ENCODE peak calls at places on chromosomes 4 and X, in four cellular contexts. One of them, this sample, is unnamed. For H3K9me3, the result is how much of the 10 kb centered on the place peaks cover.

GRCh38 chrX:130393451-130394074 is 8.1 kb upstream of the GPR119 start:
- DNase-seq in AG04450: no peak
- DNase-seq in SK-N-SH: peak
- DNase-seq in pancreas: peak
- DNase-seq in this sample: peak

GRCh38 chrX:30278365-30278764 is 30.8 kb downstream of the NR0B1 start:
- DNase-seq in AG04450: no peak
- DNase-seq in SK-N-SH: no peak
- DNase-seq in pancreas: no peak
- DNase-seq in this sample: no peak

GRCh38 chrX:13937370-13938052 is 92.2 kb downstream of the GEMIN8 start:
- DNase-seq in AG04450: no peak
- DNase-seq in SK-N-SH: peak
- DNase-seq in pancreas: no peak
- DNase-seq in this sample: no peak

GRCh38 chr4:48375651-48376291 is 34.4 kb downstream of the SLAIN2 start:
- DNase-seq in AG04450: peak
- DNase-seq in SK-N-SH: no peak
- DNase-seq in pancreas: no peak
- DNase-seq in this sample: peak

GRCh38 chr4:128332086-128332485 is 44.5 kb upstream of the PGRMC2 start:
- DNase-seq in AG04450: no peak
- DNase-seq in SK-N-SH: no peak
- DNase-seq in pancreas: no peak
- DNase-seq in this sample: no peak

GRCh38 chr4:3208826-3209225 is 40.1 kb upstream of the MSANTD1 start:
- DNase-seq in AG04450: no peak
- DNase-seq in SK-N-SH: no peak
- DNase-seq in pancreas: no peak
- DNase-seq in this sample: no peak

GRCh38 chr4:137705171-137705783 is 173.0 kb upstream of the PCDH18 start:
- DNase-seq in AG04450: peak
- DNase-seq in SK-N-SH: no peak
- DNase-seq in pancreas: no peak
- DNase-seq in this sample: no peak

GRCh38 chr4:132180020-132180427 is 969.1 kb upstream of the PCDH10 start:
- DNase-seq in AG04450: peak
- DNase-seq in SK-N-SH: no peak
- DNase-seq in pancreas: no peak
- DNase-seq in this sample: no peak

GRCh38 chr4:154471924-154472323 is 19.7 kb downstream of the DCHS2 start:
- DNase-seq in AG04450: no peak
- DNase-seq in SK-N-SH: no peak
- DNase-seq in pancreas: no peak
- DNase-seq in this sample: no peak

GRCh38 chrX:68196939-68197791 is 236.1 kb downstream of the OPHN1 start:
- DNase-seq in AG04450: no peak
- DNase-seq in SK-N-SH: peak
- DNase-seq in pancreas: no peak
- DNase-seq in this sample: peak

GRCh38 chr4:84899616-84900015 is 66.9 kb downstream of the WDFY3 start:
- DNase-seq in AG04450: no peak
- DNase-seq in SK-N-SH: no peak
- DNase-seq in pancreas: no peak
- DNase-seq in this sample: no peak

GRCh38 chr4:130110760-130111159 is 1014.8 kb downstream of the C4orf33 start:
- DNase-seq in AG04450: no peak
- DNase-seq in SK-N-SH: no peak
- DNase-seq in pancreas: no peak
- DNase-seq in this sample: no peak
- H3K9me3 ChIP-seq in AG04450: under half
- H3K9me3 ChIP-seq in SK-N-SH: under half
- H3K9me3 ChIP-seq in pancreas: under half
- H3K9me3 ChIP-seq in this sample: under half

GRCh38 chr4:985123-985830 is 1.6 kb upstream of the IDUA start:
- DNase-seq in AG04450: no peak
- DNase-seq in SK-N-SH: no peak
- DNase-seq in pancreas: peak
- DNase-seq in this sample: no peak

GRCh38 chr4:987689-988513 is 1.1 kb downstream of the IDUA start:
- DNase-seq in AG04450: no peak
- DNase-seq in SK-N-SH: peak
- DNase-seq in pancreas: peak
- DNase-seq in this sample: no peak

GRCh38 chr4:984336-985054 is 2.3 kb upstream of the IDUA start:
- DNase-seq in AG04450: no peak
- DNase-seq in SK-N-SH: no peak
- DNase-seq in pancreas: no peak
- DNase-seq in this sample: no peak

GRCh38 chr4:986949-987688 is at the start of gene IDUA:
- DNase-seq in AG04450: no peak
- DNase-seq in SK-N-SH: peak
- DNase-seq in pancreas: peak
- DNase-seq in this sample: peak

GRCh38 chr4:986428-986948 is 356 bp upstream of the IDUA start:
- DNase-seq in AG04450: no peak
- DNase-seq in SK-N-SH: peak
- DNase-seq in pancreas: no peak
- DNase-seq in this sample: no peak
- H3K9me3 ChIP-seq in AG04450: under half
- H3K9me3 ChIP-seq in SK-N-SH: under half
- H3K9me3 ChIP-seq in pancreas: under half
- H3K9me3 ChIP-seq in this sample: under half

DNA sequence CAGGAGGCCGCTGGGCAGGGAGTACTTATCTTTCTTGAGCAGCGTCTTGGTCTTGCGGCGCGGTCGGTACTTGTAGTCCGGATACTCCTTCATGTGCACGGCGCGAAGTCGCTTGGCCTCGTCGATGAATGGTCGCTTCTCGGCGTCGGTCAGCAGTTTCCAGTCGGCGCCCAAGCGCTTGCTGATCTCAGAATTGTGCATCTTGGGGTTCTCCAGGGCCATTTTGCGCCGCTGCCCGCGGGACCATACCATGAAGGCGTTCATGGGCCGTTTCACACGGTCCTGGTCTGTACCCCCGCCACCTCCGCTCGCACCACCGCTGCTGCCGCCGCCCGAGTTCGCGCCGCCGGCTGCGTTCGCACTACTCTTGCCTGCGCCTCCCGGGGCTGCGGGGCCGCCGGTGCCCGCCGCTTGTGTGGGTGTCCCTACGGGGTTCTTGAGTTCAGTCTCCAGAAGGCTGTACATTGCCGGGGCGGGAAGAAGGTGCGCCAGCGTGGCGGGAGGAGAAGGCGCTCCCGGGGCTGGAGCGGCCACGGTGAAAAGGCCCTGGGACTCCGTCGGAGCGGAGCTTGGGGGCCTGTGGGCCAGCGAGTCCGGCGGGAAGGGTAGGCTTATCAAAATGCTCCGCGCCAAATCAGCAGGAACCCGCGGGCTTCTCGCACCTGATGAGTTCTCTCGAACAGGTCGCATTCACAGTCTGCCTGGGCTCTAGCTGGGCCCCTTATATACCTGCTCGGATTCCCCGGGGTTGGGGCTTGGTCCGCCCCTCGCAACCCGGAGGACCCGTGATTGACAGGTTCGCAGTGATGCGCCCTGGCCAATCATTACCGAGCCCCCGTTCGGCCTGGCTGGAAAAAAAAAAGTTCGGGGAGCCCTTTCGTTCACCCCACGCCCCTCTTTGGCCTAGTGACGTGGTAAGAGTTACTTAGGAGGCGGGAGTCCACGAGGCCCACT is at the start of gene SOX3:
- DNase-seq in AG04450: no peak
- DNase-seq in SK-N-SH: peak
- DNase-seq in pancreas: no peak
- DNase-seq in this sample: no peak
- H3K9me3 ChIP-seq in AG04450: under half
- H3K9me3 ChIP-seq in SK-N-SH: under half
- H3K9me3 ChIP-seq in pancreas: under half
- H3K9me3 ChIP-seq in this sample: under half

DNA sequence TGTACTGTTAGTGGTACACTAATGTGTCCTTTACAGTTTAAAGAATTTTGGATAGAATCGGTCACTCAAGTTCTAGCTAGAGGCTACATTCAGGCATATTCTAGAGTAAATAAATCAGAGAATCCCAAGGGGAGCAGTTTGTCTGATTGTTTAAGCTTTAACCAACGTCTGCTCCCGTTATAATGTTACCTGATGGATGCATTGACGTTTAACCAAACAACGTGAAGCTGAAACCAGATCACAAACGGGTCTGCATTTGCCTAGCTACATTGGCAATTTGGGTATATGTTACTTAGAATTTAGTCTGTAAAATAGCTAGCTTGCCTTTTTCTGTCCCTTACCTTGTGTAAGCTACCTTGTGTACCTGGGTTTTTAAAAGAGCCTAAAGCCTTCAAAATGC is 1.6 kb downstream of the PI4K2B start:
- DNase-seq in AG04450: no peak
- DNase-seq in SK-N-SH: no peak
- DNase-seq in pancreas: no peak
- DNase-seq in this sample: no peak
- H3K9me3 ChIP-seq in AG04450: under half
- H3K9me3 ChIP-seq in SK-N-SH: under half
- H3K9me3 ChIP-seq in pancreas: under half
- H3K9me3 ChIP-seq in this sample: under half

GRCh38 chrX:20016618-20016945 is 25.7 kb upstream of the BCLAF3 start:
- DNase-seq in AG04450: no peak
- DNase-seq in SK-N-SH: no peak
- DNase-seq in pancreas: no peak
- DNase-seq in this sample: no peak
- H3K9me3 ChIP-seq in AG04450: under half
- H3K9me3 ChIP-seq in SK-N-SH: under half
- H3K9me3 ChIP-seq in pancreas: under half
- H3K9me3 ChIP-seq in this sample: under half

DNA sequence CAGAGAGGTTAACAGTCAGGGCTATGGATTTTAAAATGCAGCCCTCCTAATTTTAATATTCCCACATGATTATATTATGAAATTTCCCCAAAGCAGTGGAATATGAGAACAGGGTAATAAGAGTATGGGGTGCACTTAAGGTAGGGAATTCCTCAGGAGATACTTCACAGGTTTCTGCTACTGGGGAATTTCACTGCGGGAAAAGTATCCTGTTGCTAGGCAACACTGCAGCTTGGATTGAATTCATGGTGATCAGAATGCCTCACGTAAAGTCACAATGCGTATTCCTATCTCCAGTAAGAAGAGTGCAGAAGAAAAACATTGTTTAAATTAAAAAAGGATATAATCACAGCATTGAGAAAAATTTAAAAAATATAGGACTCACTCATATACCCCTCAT is 398.1 kb upstream of the RPS6KA3 start:
- DNase-seq in AG04450: no peak
- DNase-seq in SK-N-SH: no peak
- DNase-seq in pancreas: no peak
- DNase-seq in this sample: no peak
- H3K9me3 ChIP-seq in AG04450: under half
- H3K9me3 ChIP-seq in SK-N-SH: under half
- H3K9me3 ChIP-seq in pancreas: under half
- H3K9me3 ChIP-seq in this sample: under half

GRCh38 chr4:190014771-190015537 is 12.1 kb downstream of the FRG2 start:
- DNase-seq in AG04450: no peak
- DNase-seq in SK-N-SH: peak
- DNase-seq in pancreas: no peak
- DNase-seq in this sample: peak
- H3K9me3 ChIP-seq in AG04450: under half
- H3K9me3 ChIP-seq in SK-N-SH: under half
- H3K9me3 ChIP-seq in pancreas: under half
- H3K9me3 ChIP-seq in this sample: under half

GRCh38 chr4:178138491-178138890 is 696.3 kb upstream of the AGA start:
- DNase-seq in AG04450: no peak
- DNase-seq in SK-N-SH: no peak
- DNase-seq in pancreas: no peak
- DNase-seq in this sample: no peak
- H3K9me3 ChIP-seq in AG04450: under half
- H3K9me3 ChIP-seq in SK-N-SH: under half
- H3K9me3 ChIP-seq in pancreas: under half
- H3K9me3 ChIP-seq in this sample: under half

GRCh38 chrX:145630806-145631435 is 186.7 kb upstream of the SLITRK2 start:
- DNase-seq in AG04450: no peak
- DNase-seq in SK-N-SH: no peak
- DNase-seq in pancreas: no peak
- DNase-seq in this sample: no peak
- H3K9me3 ChIP-seq in AG04450: under half
- H3K9me3 ChIP-seq in SK-N-SH: under half
- H3K9me3 ChIP-seq in pancreas: under half
- H3K9me3 ChIP-seq in this sample: under half

DNA sequence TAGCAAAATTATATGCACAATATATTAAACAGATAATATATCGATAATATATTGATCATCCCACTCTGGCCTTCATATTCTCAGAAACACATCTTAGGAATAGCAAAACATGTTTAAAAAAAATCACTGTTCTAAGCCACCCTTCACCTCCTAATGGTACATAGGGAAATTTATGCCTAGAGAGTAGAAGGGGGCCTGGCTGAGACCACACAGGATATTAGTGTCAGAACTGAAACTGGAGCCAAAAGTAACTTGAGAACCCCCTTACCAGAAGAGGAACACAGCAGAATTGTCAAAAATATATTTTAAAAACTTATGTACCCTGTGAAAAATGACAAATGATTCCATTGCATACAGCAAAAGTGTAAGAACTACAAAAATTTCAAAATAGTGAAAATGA is 173.1 kb downstream of the VSIG4 start:
- DNase-seq in AG04450: no peak
- DNase-seq in SK-N-SH: no peak
- DNase-seq in pancreas: no peak
- DNase-seq in this sample: no peak
- H3K9me3 ChIP-seq in AG04450: under half
- H3K9me3 ChIP-seq in SK-N-SH: under half
- H3K9me3 ChIP-seq in pancreas: under half
- H3K9me3 ChIP-seq in this sample: under half

This sample was measured in A673.